ENCODE peak calls at places on chromosomes 1 and 21, in eight cellular contexts. K, F, I, D, L, B, W and A are unnamed samples.

GRCh38 chr1:164953815-164954214 is 394.8 kb downstream of the PBX1 start:
- DNase-seq in D (no peak), B (no peak), K (no peak), W (no peak), L (no peak), F (no peak), I (no peak), A (no peak)

GRCh38 chr1:183515002-183515689 is 42.8 kb downstream of the SMG7 start:
- DNase-seq in W (peak; percentile 93), K (no peak), D (no peak), I (peak; percentile 71), L (peak; percentile 3), B (peak; percentile 87), F (no peak), A (no peak)

GRCh38 chr1:41122851-41123518 is 101.5 kb upstream of the SLFNL1 start:
- DNase-seq in D (no peak), K (peak; percentile 24), W (peak; percentile 91), L (peak; percentile 73), B (peak; percentile 77), I (peak; percentile 17), F (no peak), A (no peak)

GRCh38 chr21:37079211-37079824 is 6.3 kb downstream of the TTC3 start:
- DNase-seq in I (no peak), K (no peak), L (no peak), D (no peak), F (no peak), B (no peak), W (no peak), A (no peak)

GRCh38 chr1:117367769-117368059 is 465 bp downstream of the MAN1A2 start:
- DNase-seq in F (peak; percentile 17), D (no peak), L (no peak), I (no peak), W (peak; percentile 3), B (no peak), K (no peak), A (peak; percentile 44)

GRCh38 chr1:112057736-112058135 is 68.3 kb upstream of the KCND3 start:
- DNase-seq in L (no peak), F (no peak), K (no peak), I (no peak), W (no peak), B (no peak), D (no peak), A (no peak)

GRCh38 chr1:217095050-217095622 is 371.9 kb upstream of the ESRRG start:
- DNase-seq in F (no peak), B (no peak), L (no peak), I (no peak), W (no peak), K (no peak), D (no peak), A (no peak)

GRCh38 chr1:94095112-94095637 is 25.8 kb downstream of the ABCA4 start:
- DNase-seq in D (no peak), I (no peak), B (no peak), F (no peak), L (no peak), W (peak; percentile 95), K (no peak), A (no peak)

GRCh38 chr1:201217146-201217545 is 26.5 kb downstream of the IGFN1 start:
- DNase-seq in F (no peak), B (no peak), W (no peak), D (no peak), I (no peak), K (peak; percentile 2), L (no peak), A (peak; percentile 42)

GRCh38 chr1:220326578-220326977 is 54.3 kb upstream of the RAB3GAP2 start:
- DNase-seq in L (no peak), I (no peak), D (no peak), B (peak; percentile 70), W (peak; percentile 13), K (no peak), F (no peak), A (no peak)

GRCh38 chr1:119987689-119988088 is 81.8 kb downstream of the NOTCH2 start:
- DNase-seq in L (no peak), K (no peak), D (no peak), F (no peak), B (no peak), I (no peak), W (no peak), A (no peak)

GRCh38 chr1:54926955-54927354 is 40.0 kb upstream of the DHCR24 start:
- DNase-seq in F (no peak), K (no peak), I (no peak), W (peak; percentile 41), B (no peak), D (no peak), L (no peak), A (no peak)

GRCh38 chr1:61950418-61950817 is 208.1 kb downstream of the PATJ start:
- DNase-seq in K (no peak), I (no peak), B (no peak), L (no peak), W (no peak), F (no peak), D (no peak), A (no peak)

GRCh38 chr1:109495738-109496137 is 1.8 kb downstream of the CYB561D1 start:
- DNase-seq in F (no peak), I (no peak), D (no peak), L (no peak), W (no peak), B (no peak), K (no peak), A (no peak)

GRCh38 chr21:30044447-30045064 is 104.8 kb upstream of the GRIK1 start:
- DNase-seq in K (peak; percentile 33), W (peak; percentile 7), F (no peak), B (peak; percentile 9), D (peak; percentile 10), L (peak; percentile 2), I (peak; percentile 4), A (no peak)

GRCh38 chr1:53368314-53369033 is 40.6 kb upstream of the LRP8 start:
- DNase-seq in L (no peak), B (no peak), F (no peak), W (no peak), I (no peak), D (no peak), K (no peak), A (no peak)

GRCh38 chr1:32957017-32957416 is 7.6 kb downstream of the RNF19B start:
- DNase-seq in W (no peak), D (no peak), F (no peak), L (no peak), I (no peak), K (no peak), B (no peak), A (no peak)

GRCh38 chr21:35202431-35202830 is 153.3 kb upstream of the RUNX1 start:
- DNase-seq in K (no peak), D (no peak), B (peak; percentile 57), W (peak; percentile 71), F (no peak), I (no peak), L (no peak), A (no peak)

GRCh38 chr1:153976819-153977249 is 640 bp downstream of the JTB start:
- DNase-seq in W (no peak), I (no peak), D (no peak), K (no peak), L (no peak), B (no peak), F (no peak), A (no peak)

GRCh38 chr1:224435318-224435763 is 744 bp upstream of the WDR26 start:
- DNase-seq in I (no peak), B (peak; percentile 72), W (peak; percentile 95), L (no peak), K (no peak), D (no peak), F (no peak), A (peak; percentile 14)

GRCh38 chr1:9877962-9878361 is 32.1 kb downstream of the CTNNBIP1 start:
- DNase-seq in W (no peak), K (no peak), B (peak; percentile 81), D (no peak), L (peak; percentile 76), F (no peak), I (no peak), A (no peak)

GRCh38 chr1:1230656-1231399 is 973 bp downstream of the SDF4 start:
- DNase-seq in F (no peak), W (peak; percentile 77), D (no peak), L (no peak), I (no peak), K (no peak), B (peak; percentile 61), A (no peak)

GRCh38 chr21:43025636-43026180 is 49.9 kb downstream of the CBS start:
- DNase-seq in F (no peak), L (no peak), D (no peak), B (no peak), W (peak; percentile 85), K (no peak), I (no peak), A (no peak)

GRCh38 chr1:246309247-246309884 is 197.7 kb downstream of the SMYD3 start:
- DNase-seq in B (no peak), W (no peak), F (no peak), L (no peak), K (no peak), I (no peak), D (no peak), A (no peak)

GRCh38 chr1:228265167-228265566 is 57.3 kb downstream of the OBSCN start:
- DNase-seq in B (no peak), K (no peak), D (no peak), I (no peak), L (no peak), F (no peak), W (peak; percentile 33), A (no peak)
- TF ChIP-seq CTCF in B (no peak), K (peak; percentile 13), D (no peak), I (peak; percentile 53), L (no peak), F (no peak), W (peak; percentile 30), A (no peak)

DNA sequence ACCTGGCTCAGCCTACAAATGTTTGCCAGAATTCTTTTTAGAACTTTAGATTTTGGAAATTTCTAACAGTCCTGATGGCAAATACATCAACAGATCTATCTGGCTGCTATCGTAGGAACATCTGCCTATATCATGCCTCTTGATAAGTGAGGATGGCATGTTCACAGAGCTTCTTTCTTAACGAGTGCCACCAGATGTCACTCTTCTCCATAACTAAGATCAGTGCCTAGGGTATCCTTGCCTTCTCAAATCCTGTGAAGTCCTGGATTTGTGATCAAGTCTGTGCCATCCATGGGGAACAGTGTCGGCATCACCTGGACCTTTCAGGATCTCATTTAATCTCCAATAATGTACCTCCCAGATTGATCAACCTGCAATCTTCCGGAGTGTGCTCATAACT is 36.5 kb upstream of the CD5L start:
- DNase-seq in F (no peak), I (peak; percentile 18), L (peak; percentile 44), B (peak; percentile 35), W (peak; percentile 35), K (no peak), D (no peak), A (no peak)
- TF ChIP-seq CTCF in F (no peak), I (peak; percentile 63), L (peak; percentile 53), B (peak; percentile 32), W (peak; percentile 37), K (no peak), D (peak; percentile 34), A (no peak)

GRCh38 chr1:48979940-48980339 is 203.2 kb upstream of the BEND5 start:
- DNase-seq in B (no peak), I (no peak), W (no peak), K (no peak), D (no peak), F (no peak), L (no peak), A (no peak)
- TF ChIP-seq CTCF in B (no peak), I (no peak), W (no peak), K (no peak), D (no peak), F (no peak), L (no peak), A (no peak)

GRCh38 chr1:193408782-193409293 is 222.4 kb upstream of the B3GALT2 start:
- DNase-seq in I (no peak), F (peak; percentile 26), B (peak; percentile 51), W (peak; percentile 75), L (peak; percentile 81), K (no peak), D (no peak), A (no peak)
- TF ChIP-seq CTCF in I (no peak), F (no peak), B (no peak), W (peak; percentile 0), L (peak; percentile 20), K (no peak), D (no peak), A (no peak)